ENCODE peak calls at places on chromosomes 7 and 10, in five cellular contexts. S, T, U, M and X are unnamed samples.

GRCh38 chr10:17617031-17617911 is at the start of gene HACD1:
- DNase-seq in S (peak; percentile 83), T (peak; percentile 74), U (peak; percentile 70), M (peak; percentile 64), X (peak; percentile 57)

GRCh38 chr10:70901276-70901878 is 13.0 kb upstream of the PCBD1 start:
- DNase-seq in S (peak; percentile 23), T (no peak), U (no peak), M (no peak), X (no peak)

GRCh38 chr7:29318853-29319718 is 124.5 kb downstream of the CHN2 start:
- DNase-seq in S (no peak), T (no peak), U (no peak), M (no peak), X (no peak)

GRCh38 chr10:5282137-5282536 is 82.6 kb upstream of the UCN3 start:
- DNase-seq in S (no peak), T (no peak), U (no peak), M (no peak), X (no peak)

GRCh38 chr10:15290150-15290549 is 80.9 kb downstream of the FAM171A1 start:
- DNase-seq in S (no peak), T (no peak), U (no peak), M (no peak), X (no peak)

GRCh38 chr7:140484951-140485350 is 5.6 kb upstream of the MKRN1 start:
- DNase-seq in S (no peak), T (no peak), U (no peak), M (no peak), X (no peak)

GRCh38 chr10:133127291-133128125 is 32.5 kb upstream of the KNDC1 start:
- DNase-seq in S (peak; percentile 61), T (peak; percentile 9), U (no peak), M (no peak), X (no peak)

GRCh38 chr7:28955723-28956607 is 2.2 kb downstream of the TRIL start:
- DNase-seq in S (peak; percentile 93), T (peak; percentile 81), U (peak; percentile 68), M (no peak), X (peak; percentile 27)

GRCh38 chr7:117399820-117400422 is 27.4 kb downstream of the ASZ1 start:
- DNase-seq in S (no peak), T (no peak), U (no peak), M (no peak), X (no peak)

GRCh38 chr10:100713049-100713858 is 32.1 kb upstream of the PAX2 start:
- DNase-seq in S (no peak), T (no peak), U (no peak), M (no peak), X (no peak)

GRCh38 chr7:131300078-131300477 is 27.6 kb upstream of the MKLN1 start:
- DNase-seq in S (no peak), T (no peak), U (no peak), M (no peak), X (no peak)

GRCh38 chr7:107879400-107880035 is 11.5 kb upstream of the DLD start:
- DNase-seq in S (no peak), T (no peak), U (no peak), M (peak; percentile 44), X (peak; percentile 71)

GRCh38 chr10:116815641-116816415 is 33.5 kb upstream of the ENO4 start:
- DNase-seq in S (no peak), T (no peak), U (no peak), M (peak; percentile 80), X (peak; percentile 32)

GRCh38 chr10:109740436-109740835 is 182.9 kb downstream of the XPNPEP1 start:
- DNase-seq in S (no peak), T (no peak), U (no peak), M (no peak), X (peak; percentile 73)